ENCODE peak calls at places on chromosomes 5 and 9, in five cellular contexts. One of them, this sample, is unnamed.

GRCh38 chr5:51544386-51544785 is 161.1 kb downstream of the ISL1 start:
- DNase-seq in cardiac fibroblast: peak; percentile 0
- DNase-seq in fibroblast of lung: no peak
- DNase-seq in CD8-positive, alpha-beta T cell: no peak
- DNase-seq in dorsolateral prefrontal cortex: no peak
- DNase-seq in this sample: no peak

GRCh38 chr5:133754575-133755169 is 142.3 kb upstream of the FSTL4 start:
- DNase-seq in CD8-positive, alpha-beta T cell: peak; percentile 10
- DNase-seq in dorsolateral prefrontal cortex: no peak
- DNase-seq in cardiac fibroblast: peak; percentile 48
- DNase-seq in fibroblast of lung: peak; percentile 20
- DNase-seq in this sample: no peak

GRCh38 chr5:859391-859790 is 8.6 kb upstream of the ZDHHC11 start:
- DNase-seq in CD8-positive, alpha-beta T cell: no peak
- DNase-seq in fibroblast of lung: no peak
- DNase-seq in cardiac fibroblast: peak; percentile 15
- DNase-seq in dorsolateral prefrontal cortex: no peak
- DNase-seq in this sample: no peak

GRCh38 chr5:163595851-163596399 is 90.5 kb downstream of the MAT2B start:
- DNase-seq in CD8-positive, alpha-beta T cell: no peak
- DNase-seq in dorsolateral prefrontal cortex: no peak
- DNase-seq in fibroblast of lung: no peak
- DNase-seq in cardiac fibroblast: no peak
- DNase-seq in this sample: no peak

GRCh38 chr9:112295174-112295573 is 38.2 kb downstream of the PTBP3 start:
- DNase-seq in fibroblast of lung: no peak
- DNase-seq in cardiac fibroblast: no peak
- DNase-seq in CD8-positive, alpha-beta T cell: no peak
- DNase-seq in dorsolateral prefrontal cortex: no peak
- DNase-seq in this sample: no peak

GRCh38 chr9:131461166-131461565 is 41.6 kb upstream of the POMT1 start:
- DNase-seq in cardiac fibroblast: no peak
- DNase-seq in CD8-positive, alpha-beta T cell: no peak
- DNase-seq in dorsolateral prefrontal cortex: no peak
- DNase-seq in fibroblast of lung: no peak
- DNase-seq in this sample: no peak

GRCh38 chr5:56099346-56099745 is 104.6 kb upstream of the IL6ST start:
- DNase-seq in CD8-positive, alpha-beta T cell: no peak
- DNase-seq in cardiac fibroblast: peak; percentile 96
- DNase-seq in dorsolateral prefrontal cortex: no peak
- DNase-seq in fibroblast of lung: peak; percentile 88
- DNase-seq in this sample: no peak

GRCh38 chr5:3456121-3456681 is 139.4 kb upstream of the IRX1 start:
- DNase-seq in CD8-positive, alpha-beta T cell: no peak
- DNase-seq in fibroblast of lung: no peak
- DNase-seq in cardiac fibroblast: no peak
- DNase-seq in dorsolateral prefrontal cortex: no peak
- DNase-seq in this sample: no peak

GRCh38 chr5:150422758-150423157 is 10.0 kb upstream of the CD74 start:
- DNase-seq in CD8-positive, alpha-beta T cell: no peak
- DNase-seq in fibroblast of lung: no peak
- DNase-seq in dorsolateral prefrontal cortex: no peak
- DNase-seq in cardiac fibroblast: no peak
- DNase-seq in this sample: no peak

GRCh38 chr5:140840978-140841962 is at the start of gene PCDHA8:
- DNase-seq in cardiac fibroblast: no peak
- DNase-seq in CD8-positive, alpha-beta T cell: no peak
- DNase-seq in dorsolateral prefrontal cortex: no peak
- DNase-seq in fibroblast of lung: no peak
- DNase-seq in this sample: no peak

GRCh38 chr5:76470978-76471377 is 67.9 kb downstream of the IQGAP2 start:
- DNase-seq in dorsolateral prefrontal cortex: no peak
- DNase-seq in CD8-positive, alpha-beta T cell: no peak
- DNase-seq in cardiac fibroblast: no peak
- DNase-seq in fibroblast of lung: no peak
- DNase-seq in this sample: no peak
- H3K4me3 ChIP-seq in dorsolateral prefrontal cortex: no peak overlapping the region
- H3K4me3 ChIP-seq in CD8-positive, alpha-beta T cell: no peak overlapping the region
- H3K4me3 ChIP-seq in cardiac fibroblast: no peak overlapping the region
- H3K4me3 ChIP-seq in fibroblast of lung: no peak overlapping the region
- H3K4me3 ChIP-seq in this sample: no peak overlapping the region

GRCh38 chr5:64074533-64074932 is 91.1 kb upstream of the RNF180 start:
- DNase-seq in CD8-positive, alpha-beta T cell: no peak
- DNase-seq in dorsolateral prefrontal cortex: no peak
- DNase-seq in cardiac fibroblast: peak; percentile 41
- DNase-seq in fibroblast of lung: peak; percentile 34
- DNase-seq in this sample: no peak
- TF ChIP-seq CTCF in CD8-positive, alpha-beta T cell: no peak
- TF ChIP-seq CTCF in dorsolateral prefrontal cortex: peak; percentile 58
- TF ChIP-seq CTCF in cardiac fibroblast: peak; percentile 75
- TF ChIP-seq CTCF in fibroblast of lung: peak; percentile 61
- TF ChIP-seq CTCF in this sample: peak; percentile 65

GRCh38 chr9:128550770-128551651 is 1.4 kb upstream of the SPTAN1 start:
- DNase-seq in fibroblast of lung: no peak
- DNase-seq in CD8-positive, alpha-beta T cell: no peak
- DNase-seq in dorsolateral prefrontal cortex: peak; percentile 72
- DNase-seq in cardiac fibroblast: peak; percentile 77
- DNase-seq in this sample: no peak
- H3K4me3 ChIP-seq in fibroblast of lung: peak overlapping the region; percentile 57
- H3K4me3 ChIP-seq in CD8-positive, alpha-beta T cell: no peak overlapping the region
- H3K4me3 ChIP-seq in dorsolateral prefrontal cortex: peak overlapping the region; percentile 95
- H3K4me3 ChIP-seq in cardiac fibroblast: peak overlapping the region; percentile 64
- H3K4me3 ChIP-seq in this sample: peak overlapping the region; percentile 81

GRCh38 chr5:174398171-174398570 is 326.2 kb upstream of the MSX2 start:
- DNase-seq in CD8-positive, alpha-beta T cell: no peak
- DNase-seq in fibroblast of lung: no peak
- DNase-seq in cardiac fibroblast: no peak
- DNase-seq in dorsolateral prefrontal cortex: no peak
- DNase-seq in this sample: no peak

GRCh38 chr5:174404848-174405247 is 319.5 kb upstream of the MSX2 start:
- DNase-seq in cardiac fibroblast: no peak
- DNase-seq in CD8-positive, alpha-beta T cell: no peak
- DNase-seq in dorsolateral prefrontal cortex: no peak
- DNase-seq in fibroblast of lung: no peak
- DNase-seq in this sample: no peak

GRCh38 chr5:174399411-174399810 is 325.0 kb upstream of the MSX2 start:
- DNase-seq in CD8-positive, alpha-beta T cell: no peak
- DNase-seq in cardiac fibroblast: no peak
- DNase-seq in fibroblast of lung: no peak
- DNase-seq in dorsolateral prefrontal cortex: no peak
- DNase-seq in this sample: no peak

GRCh38 chr5:174401793-174402192 is 322.6 kb upstream of the MSX2 start:
- DNase-seq in cardiac fibroblast: no peak
- DNase-seq in dorsolateral prefrontal cortex: no peak
- DNase-seq in fibroblast of lung: no peak
- DNase-seq in CD8-positive, alpha-beta T cell: no peak
- DNase-seq in this sample: no peak

GRCh38 chr5:174402224-174402812 is 322.1 kb upstream of the MSX2 start:
- DNase-seq in fibroblast of lung: peak; percentile 18
- DNase-seq in CD8-positive, alpha-beta T cell: no peak
- DNase-seq in cardiac fibroblast: no peak
- DNase-seq in dorsolateral prefrontal cortex: no peak
- DNase-seq in this sample: no peak
- TF ChIP-seq CTCF in fibroblast of lung: no peak
- TF ChIP-seq CTCF in CD8-positive, alpha-beta T cell: no peak
- TF ChIP-seq CTCF in cardiac fibroblast: no peak
- TF ChIP-seq CTCF in dorsolateral prefrontal cortex: no peak
- TF ChIP-seq CTCF in this sample: no peak

This sample was measured in GM06990.